ENCODE peak calls at places on chromosomes 16 and 17, in ten cellular contexts. R is progenitor cell of endocrine pancreas; C is GDM1; I is epithelial cell of esophagus; U is CD4-positive, alpha-beta memory T cell; K is NCI-H2081; W is stromal cell of bone marrow; E is WTC11; P is activated CD4-positive, alpha-beta memory T cell treated with anti-CD3 and anti-CD28 coated beads, Interleukin-2, amount 10 ng/mL, durations not matched to agents 7 days and 5 days; M is EL. O is an unnamed sample.

GRCh38 chr17:80202197-80202596 is 17.9 kb downstream of the SGSH start:
- DNase-seq in W (no peak), I (no peak), E (no peak), U (no peak), K (no peak), R (no peak), P (no peak), M (no peak), C (no peak), O (no peak)

GRCh38 chr17:6028294-6028693 is 41.9 kb upstream of the WSCD1 start:
- DNase-seq in R (no peak), I (no peak), U (no peak), P (no peak), W (no peak), C (no peak), K (no peak), M (no peak), E (no peak), O (no peak)

GRCh38 chr16:11586856-11587642 is at the start of gene LITAF:
- DNase-seq in W (no peak), M (peak), U (peak), P (peak), K (peak), C (no peak), E (peak), I (peak), R (peak), O (peak)

GRCh38 chr16:84368327-84368996 is at the start of gene ATP2C2:
- DNase-seq in I (peak), C (no peak), K (peak), W (no peak), P (no peak), E (peak), U (no peak), M (no peak), R (peak), O (peak)

GRCh38 chr17:6172642-6173330 is 102.6 kb downstream of the WSCD1 start:
- DNase-seq in M (no peak), U (no peak), K (no peak), C (no peak), I (no peak), E (no peak), W (no peak), P (no peak), R (no peak), O (no peak)

GRCh38 chr16:24013733-24014645 is 178.2 kb downstream of the PRKCB start:
- DNase-seq in P (peak), U (peak), M (no peak), E (no peak), I (no peak), C (peak), W (no peak), R (no peak), K (peak), O (peak)

GRCh38 chr16:85520853-85521736 is 92.0 kb upstream of the GSE1 start:
- DNase-seq in U (no peak), W (no peak), P (no peak), M (no peak), R (peak), K (no peak), C (no peak), E (no peak), I (peak), O (peak)

GRCh38 chr17:63960006-63960405 is 12.7 kb downstream of the SCN4A start:
- DNase-seq in R (no peak), I (no peak), M (no peak), U (no peak), P (no peak), E (no peak), K (no peak), W (no peak), C (no peak), O (no peak)

GRCh38 chr17:4583796-4584124 is 569 bp upstream of the SMTNL2 start:
- DNase-seq in U (no peak), I (no peak), P (no peak), C (no peak), W (no peak), R (no peak), E (peak), M (peak), K (no peak), O (no peak)

GRCh38 chr16:75494696-75495601 is at the start of gene CHST6:
- DNase-seq in K (no peak), E (peak), C (no peak), P (peak), M (peak), I (no peak), W (no peak), R (peak), U (peak), O (peak)

GRCh38 chr17:68533887-68534700 is 21.9 kb downstream of the PRKAR1A start:
- DNase-seq in E (no peak), K (no peak), P (no peak), W (peak), R (no peak), U (no peak), C (no peak), M (peak), I (peak), O (no peak)

O was measured in mammary epithelial cell.